ENCODE peak calls at places on chromosomes 5 and 9, in five cellular contexts. One of them, this sample, is unnamed.

GRCh38 chr5:6604946-6605345 is 27.9 kb downstream of the NSUN2 start:
- DNase-seq in endothelial cell of umbilical vein: no peak
- DNase-seq in AG04450: no peak
- DNase-seq in tibial nerve: no peak
- DNase-seq in CD4-positive, alpha-beta T cell: no peak
- DNase-seq in this sample: no peak

GRCh38 chr5:147949711-147950573 is 43.6 kb upstream of the C5orf46 start:
- DNase-seq in endothelial cell of umbilical vein: peak
- DNase-seq in AG04450: no peak
- DNase-seq in tibial nerve: no peak
- DNase-seq in CD4-positive, alpha-beta T cell: no peak
- DNase-seq in this sample: no peak

GRCh38 chr5:98816574-98817222 is 43.2 kb downstream of the RGMB start:
- DNase-seq in endothelial cell of umbilical vein: peak
- DNase-seq in AG04450: no peak
- DNase-seq in tibial nerve: no peak
- DNase-seq in CD4-positive, alpha-beta T cell: no peak
- DNase-seq in this sample: no peak

GRCh38 chr9:137164370-137165249 is 5.2 kb downstream of the LRRC26 start:
- DNase-seq in endothelial cell of umbilical vein: no peak
- DNase-seq in AG04450: no peak
- DNase-seq in tibial nerve: no peak
- DNase-seq in CD4-positive, alpha-beta T cell: no peak
- DNase-seq in this sample: no peak

GRCh38 chr5:90932052-90932699 is 373.6 kb downstream of the ADGRV1 start:
- DNase-seq in endothelial cell of umbilical vein: peak
- DNase-seq in AG04450: peak
- DNase-seq in tibial nerve: no peak
- DNase-seq in CD4-positive, alpha-beta T cell: no peak
- DNase-seq in this sample: no peak

GRCh38 chr5:111932628-111933027 is 175.6 kb upstream of the NREP start:
- DNase-seq in endothelial cell of umbilical vein: peak
- DNase-seq in AG04450: no peak
- DNase-seq in tibial nerve: no peak
- DNase-seq in CD4-positive, alpha-beta T cell: no peak
- DNase-seq in this sample: peak

GRCh38 chr5:169343761-169344160 is 42.8 kb upstream of the SLIT3 start:
- DNase-seq in endothelial cell of umbilical vein: no peak
- DNase-seq in AG04450: no peak
- DNase-seq in tibial nerve: no peak
- DNase-seq in CD4-positive, alpha-beta T cell: no peak
- DNase-seq in this sample: no peak

GRCh38 chr9:98905015-98905414 is 38.7 kb upstream of the COL15A1 start:
- DNase-seq in endothelial cell of umbilical vein: no peak
- DNase-seq in AG04450: no peak
- DNase-seq in tibial nerve: no peak
- DNase-seq in CD4-positive, alpha-beta T cell: no peak
- DNase-seq in this sample: no peak

GRCh38 chr5:175844174-175844573 is 27.2 kb upstream of the CPLX2 start:
- DNase-seq in endothelial cell of umbilical vein: no peak
- DNase-seq in AG04450: no peak
- DNase-seq in tibial nerve: no peak
- DNase-seq in CD4-positive, alpha-beta T cell: no peak
- DNase-seq in this sample: no peak

GRCh38 chr9:74577956-74578355 is 80.8 kb downstream of the RORB start:
- DNase-seq in endothelial cell of umbilical vein: peak
- DNase-seq in AG04450: no peak
- DNase-seq in tibial nerve: no peak
- DNase-seq in CD4-positive, alpha-beta T cell: no peak
- DNase-seq in this sample: no peak

GRCh38 chr5:112691758-112692157 is 45.9 kb upstream of the APC start:
- DNase-seq in endothelial cell of umbilical vein: peak
- DNase-seq in AG04450: no peak
- DNase-seq in tibial nerve: no peak
- DNase-seq in CD4-positive, alpha-beta T cell: no peak
- DNase-seq in this sample: no peak

GRCh38 chr9:121736964-121737462 is 85.6 kb downstream of the DAB2IP start:
- DNase-seq in endothelial cell of umbilical vein: no peak
- DNase-seq in AG04450: no peak
- DNase-seq in tibial nerve: peak
- DNase-seq in CD4-positive, alpha-beta T cell: no peak
- DNase-seq in this sample: peak

GRCh38 chr5:147170603-147171002 is 64.2 kb upstream of the STK32A start:
- DNase-seq in endothelial cell of umbilical vein: no peak
- DNase-seq in AG04450: no peak
- DNase-seq in tibial nerve: no peak
- DNase-seq in CD4-positive, alpha-beta T cell: no peak
- DNase-seq in this sample: no peak

GRCh38 chr5:132473608-132474007 is 17.0 kb downstream of the IRF1 start:
- DNase-seq in endothelial cell of umbilical vein: no peak
- DNase-seq in AG04450: no peak
- DNase-seq in tibial nerve: no peak
- DNase-seq in CD4-positive, alpha-beta T cell: no peak
- DNase-seq in this sample: no peak

GRCh38 chr9:75175395-75175794 is 87.1 kb downstream of the OSTF1 start:
- DNase-seq in endothelial cell of umbilical vein: no peak
- DNase-seq in AG04450: no peak
- DNase-seq in tibial nerve: no peak
- DNase-seq in CD4-positive, alpha-beta T cell: no peak
- DNase-seq in this sample: no peak

GRCh38 chr9:84371737-84372136 is 31.2 kb upstream of the SLC28A3 start:
- DNase-seq in endothelial cell of umbilical vein: no peak
- DNase-seq in AG04450: peak
- DNase-seq in tibial nerve: no peak
- DNase-seq in CD4-positive, alpha-beta T cell: no peak
- DNase-seq in this sample: no peak

GRCh38 chr5:149419532-149420485 is 40.7 kb upstream of the IL17B start:
- DNase-seq in endothelial cell of umbilical vein: no peak
- DNase-seq in AG04450: no peak
- DNase-seq in tibial nerve: no peak
- DNase-seq in CD4-positive, alpha-beta T cell: no peak
- DNase-seq in this sample: peak

GRCh38 chr5:149421834-149422233 is 42.7 kb upstream of the IL17B start:
- DNase-seq in endothelial cell of umbilical vein: no peak
- DNase-seq in AG04450: no peak
- DNase-seq in tibial nerve: no peak
- DNase-seq in CD4-positive, alpha-beta T cell: no peak
- DNase-seq in this sample: no peak

GRCh38 chr5:149422429-149423286 is 43.6 kb upstream of the IL17B start:
- DNase-seq in endothelial cell of umbilical vein: peak
- DNase-seq in AG04450: peak
- DNase-seq in tibial nerve: no peak
- DNase-seq in CD4-positive, alpha-beta T cell: no peak
- DNase-seq in this sample: peak

GRCh38 chr5:149420509-149421371 is 41.6 kb upstream of the IL17B start:
- DNase-seq in endothelial cell of umbilical vein: no peak
- DNase-seq in AG04450: peak
- DNase-seq in tibial nerve: peak
- DNase-seq in CD4-positive, alpha-beta T cell: no peak
- DNase-seq in this sample: no peak

DNA sequence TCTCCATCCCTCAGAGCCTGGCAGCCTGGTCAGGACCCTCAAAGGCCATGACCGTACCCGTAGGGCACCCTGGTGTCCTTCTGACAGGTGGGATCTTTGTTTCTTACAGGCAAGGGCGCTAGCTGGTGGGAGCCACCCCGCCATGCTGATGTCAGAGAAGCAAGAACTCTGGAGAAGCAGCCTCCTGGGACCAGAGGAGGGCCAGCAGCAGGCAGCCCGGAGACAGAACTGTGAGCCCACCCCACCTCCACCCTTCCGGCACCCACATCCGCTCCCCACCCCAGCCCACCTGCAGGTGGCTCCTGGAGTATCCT is 42.2 kb upstream of the IL17B start:
- DNase-seq in endothelial cell of umbilical vein: no peak
- DNase-seq in AG04450: no peak
- DNase-seq in tibial nerve: no peak
- DNase-seq in CD4-positive, alpha-beta T cell: no peak
- DNase-seq in this sample: peak
- H3K27ac ChIP-seq in endothelial cell of umbilical vein: no peak
- H3K27ac ChIP-seq in AG04450: peak
- H3K27ac ChIP-seq in tibial nerve: peak
- H3K27ac ChIP-seq in CD4-positive, alpha-beta T cell: no peak
- H3K27ac ChIP-seq in this sample: peak

GRCh38 chr9:36798350-36799065 is 225.8 kb downstream of the MELK start:
- DNase-seq in endothelial cell of umbilical vein: no peak
- DNase-seq in AG04450: no peak
- DNase-seq in tibial nerve: no peak
- DNase-seq in CD4-positive, alpha-beta T cell: no peak
- DNase-seq in this sample: no peak
- TF ChIP-seq CTCF in endothelial cell of umbilical vein: no peak
- TF ChIP-seq CTCF in AG04450: no peak
- TF ChIP-seq CTCF in tibial nerve: no peak
- TF ChIP-seq CTCF in CD4-positive, alpha-beta T cell: no peak
- TF ChIP-seq CTCF in this sample: no peak

DNA sequence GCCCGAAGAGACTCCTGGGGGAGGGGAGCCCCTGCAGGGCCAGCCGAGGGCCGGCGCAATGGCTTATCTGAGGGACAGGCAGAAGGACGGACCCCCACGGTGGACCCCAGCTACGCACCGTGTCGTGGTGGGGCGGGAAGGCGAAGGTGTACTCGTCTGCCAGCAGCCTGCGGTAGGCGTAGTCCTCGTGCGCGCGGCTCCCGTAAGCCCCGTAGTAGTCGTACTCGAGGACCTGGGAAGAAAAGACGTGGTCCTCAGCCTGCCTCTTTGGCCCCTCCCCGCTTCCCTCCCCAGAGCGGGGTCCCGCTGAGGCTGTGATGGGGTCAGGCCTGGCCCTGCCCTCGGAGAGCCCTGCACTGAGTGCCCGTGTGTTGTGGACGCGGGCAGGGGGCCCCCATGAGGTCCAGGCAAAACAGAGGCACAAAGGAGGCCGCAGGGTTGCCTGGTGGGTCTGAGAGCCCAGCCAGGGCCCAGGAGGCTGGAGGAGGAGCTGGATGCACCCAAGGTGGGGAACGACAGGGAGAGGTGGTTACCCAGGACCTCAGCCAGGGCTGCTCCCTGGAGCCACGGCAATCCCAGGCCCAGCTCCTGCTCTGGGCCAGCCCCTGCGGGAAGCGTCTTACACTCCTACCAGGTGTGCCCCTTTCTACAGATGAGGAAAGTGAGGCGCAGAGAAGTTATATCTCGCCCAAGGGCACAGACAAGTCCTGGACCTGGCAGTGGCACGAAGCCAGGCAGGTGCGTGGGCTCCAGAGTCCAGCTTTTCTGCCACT is 35.2 kb downstream of the SARDH start:
- DNase-seq in endothelial cell of umbilical vein: no peak
- DNase-seq in AG04450: no peak
- DNase-seq in tibial nerve: no peak
- DNase-seq in CD4-positive, alpha-beta T cell: no peak
- DNase-seq in this sample: no peak
- H3K27ac ChIP-seq in endothelial cell of umbilical vein: no peak
- H3K27ac ChIP-seq in AG04450: no peak
- H3K27ac ChIP-seq in tibial nerve: peak
- H3K27ac ChIP-seq in CD4-positive, alpha-beta T cell: peak
- H3K27ac ChIP-seq in this sample: no peak

GRCh38 chr5:12017037-12017436 is 112.8 kb upstream of the CTNND2 start:
- DNase-seq in endothelial cell of umbilical vein: no peak
- DNase-seq in AG04450: no peak
- DNase-seq in tibial nerve: no peak
- DNase-seq in CD4-positive, alpha-beta T cell: no peak
- DNase-seq in this sample: no peak
- TF ChIP-seq CTCF in endothelial cell of umbilical vein: no peak
- TF ChIP-seq CTCF in AG04450: no peak
- TF ChIP-seq CTCF in tibial nerve: no peak
- TF ChIP-seq CTCF in CD4-positive, alpha-beta T cell: no peak
- TF ChIP-seq CTCF in this sample: no peak

This sample was measured in heart right ventricle.